ENCODE peak calls at places on chromosome 1, in six cellular contexts. M, C, A, P, W and V are unnamed samples.

GRCh38 chr1:203590559-203590958 is 36.1 kb upstream of the ATP2B4 start:
- DNase-seq in M (peak), C (no peak), A (no peak), P (no peak), W (no peak), V (no peak)

GRCh38 chr1:94527447-94528031 is 14.0 kb downstream of the F3 start:
- DNase-seq in M (peak), C (peak), A (no peak), P (no peak), W (no peak), V (no peak)

GRCh38 chr1:173280899-173281660 is 73.9 kb upstream of the TNFSF4 start:
- DNase-seq in M (no peak), C (no peak), A (no peak), P (no peak), W (no peak), V (no peak)

GRCh38 chr1:39788758-39789570 is at the start of gene BMP8B:
- DNase-seq in M (no peak), C (peak), A (no peak), P (peak), W (peak), V (no peak)

GRCh38 chr1:235075955-235076308 is 52.7 kb downstream of the TOMM20 start:
- DNase-seq in M (no peak), C (no peak), A (no peak), P (no peak), W (no peak), V (no peak)

GRCh38 chr1:59730302-59730701 is 84.4 kb upstream of the HOOK1 start:
- DNase-seq in M (peak), C (no peak), A (peak), P (no peak), W (no peak), V (no peak)

GRCh38 chr1:72481420-72481819 is 199.1 kb upstream of the NEGR1 start:
- DNase-seq in M (no peak), C (no peak), A (no peak), P (no peak), W (no peak), V (no peak)

GRCh38 chr1:232884262-232884661 is 66.1 kb upstream of the NTPCR start:
- DNase-seq in M (peak), C (no peak), A (no peak), P (no peak), W (no peak), V (no peak)

GRCh38 chr1:25774206-25774804 is 25.7 kb upstream of the SELENON start:
- DNase-seq in M (no peak), C (no peak), A (no peak), P (no peak), W (no peak), V (no peak)

GRCh38 chr1:43648448-43648847 is 1.5 kb upstream of the KDM4A start:
- DNase-seq in M (peak), C (no peak), A (no peak), P (no peak), W (no peak), V (no peak)

GRCh38 chr1:165376041-165376810 is 19.7 kb upstream of the LMX1A start:
- DNase-seq in M (peak), C (peak), A (peak), P (peak), W (peak), V (peak)

GRCh38 chr1:23657659-23658275 is 33.8 kb upstream of the RPL11 start:
- DNase-seq in M (peak), C (peak), A (no peak), P (peak), W (peak), V (peak)

GRCh38 chr1:192476802-192477298 is 98.7 kb upstream of the RGS1 start:
- DNase-seq in M (peak), C (peak), A (no peak), P (no peak), W (no peak), V (no peak)